ENCODE peak calls at places on chromosomes 16 and 17, in seven cellular contexts. X is A549; I is colonic mucosa; B is psoas muscle; R is spleen; A is sigmoid colon; H is CD8-positive, alpha-beta T cell. G is an unnamed sample. For H3K4me1, the result is how much of the 10 kb centered on the place peaks cover.

GRCh38 chr16:87063543-87063942 is 253.6 kb downstream of the C16orf95 start:
- DNase-seq in X (no peak), I (no peak), B (no peak), R (no peak), A (peak), H (no peak), G (no peak)

GRCh38 chr17:2821868-2822267 is 25.6 kb downstream of the RAP1GAP2 start:
- DNase-seq in X (no peak), I (no peak), B (no peak), R (no peak), A (no peak), H (no peak), G (no peak)

GRCh38 chr17:43740541-43740940 is 18.1 kb downstream of the SOST start:
- DNase-seq in X (no peak), I (no peak), B (no peak), R (no peak), A (no peak), H (no peak), G (no peak)

GRCh38 chr17:15649861-15650391 is 30.4 kb upstream of the FBXW10B start:
- DNase-seq in X (peak), I (peak), B (no peak), R (no peak), A (peak), H (no peak), G (no peak)

GRCh38 chr17:50660042-50660886 is 25.6 kb downstream of the ABCC3 start:
- DNase-seq in X (peak), I (peak), B (no peak), R (no peak), A (no peak), H (no peak), G (peak)

GRCh38 chr17:48791128-48792032 is 25.6 kb downstream of the TTLL6 start:
- DNase-seq in X (peak), I (peak), B (peak), R (no peak), A (peak), H (no peak), G (peak)

GRCh38 chr17:71975331-71975801 is 145.5 kb upstream of the SOX9 start:
- DNase-seq in X (no peak), I (peak), B (peak), R (no peak), A (peak), H (no peak), G (no peak)

GRCh38 chr17:80164185-80164584 is 5.6 kb upstream of the CARD14 start:
- DNase-seq in X (no peak), I (no peak), B (no peak), R (no peak), A (no peak), H (no peak), G (no peak)

GRCh38 chr17:61474235-61474927 is 22.2 kb downstream of the TBX4 start:
- DNase-seq in X (no peak), I (no peak), B (no peak), R (no peak), A (no peak), H (no peak), G (no peak)

GRCh38 chr17:75783803-75784472 is 668 bp upstream of the UNK start:
- DNase-seq in X (no peak), I (no peak), B (peak), R (peak), A (peak), H (peak), G (no peak)

GRCh38 chr17:7435676-7436555 is 681 bp downstream of the TMEM102 start:
- DNase-seq in X (peak), I (peak), B (peak), R (peak), A (no peak), H (peak), G (no peak)

GRCh38 chr17:49371178-49371834 is 9.3 kb upstream of the ZNF652 start:
- DNase-seq in X (no peak), I (no peak), B (no peak), R (no peak), A (peak), H (no peak), G (no peak)

GRCh38 chr16:69166946-69167930 is 19.7 kb upstream of the SNTB2 start:
- DNase-seq in X (no peak), I (no peak), B (no peak), R (no peak), A (peak), H (no peak), G (no peak)

GRCh38 chr16:82756283-82756599 is 129.5 kb downstream of the CDH13 start:
- DNase-seq in X (no peak), I (no peak), B (no peak), R (no peak), A (no peak), H (no peak), G (no peak)

GRCh38 chr17:33292981-33293867 is at the start of gene ASIC2:
- DNase-seq in X (peak), I (peak), B (no peak), R (peak), A (no peak), H (no peak), G (peak)

GRCh38 chr17:67058036-67058435 is 13.7 kb downstream of the CACNG1 start:
- DNase-seq in X (no peak), I (peak), B (no peak), R (peak), A (no peak), H (no peak), G (no peak)

GRCh38 chr16:29922986-29923501 is 3.0 kb downstream of the KCTD13 start:
- DNase-seq in X (no peak), I (no peak), B (no peak), R (no peak), A (peak), H (no peak), G (no peak)

GRCh38 chr16:66940236-66940635 is 4.9 kb downstream of the CES2 start:
- DNase-seq in X (no peak), I (no peak), B (peak), R (no peak), A (no peak), H (no peak), G (no peak)

GRCh38 chr17:73192219-73192893 is 499 bp upstream of the COG1 start:
- DNase-seq in X (peak), I (peak), B (peak), R (peak), A (peak), H (peak), G (peak)

GRCh38 chr17:73187203-73187769 is 5.6 kb upstream of the COG1 start:
- DNase-seq in X (peak), I (peak), B (no peak), R (no peak), A (no peak), H (no peak), G (no peak)

GRCh38 chr17:73188011-73188410 is 4.8 kb upstream of the COG1 start:
- DNase-seq in X (no peak), I (no peak), B (no peak), R (no peak), A (no peak), H (no peak), G (no peak)

GRCh38 chr17:73191443-73192218 is 1.2 kb upstream of the COG1 start:
- DNase-seq in X (peak), I (peak), B (peak), R (no peak), A (peak), H (peak), G (peak)

DNA sequence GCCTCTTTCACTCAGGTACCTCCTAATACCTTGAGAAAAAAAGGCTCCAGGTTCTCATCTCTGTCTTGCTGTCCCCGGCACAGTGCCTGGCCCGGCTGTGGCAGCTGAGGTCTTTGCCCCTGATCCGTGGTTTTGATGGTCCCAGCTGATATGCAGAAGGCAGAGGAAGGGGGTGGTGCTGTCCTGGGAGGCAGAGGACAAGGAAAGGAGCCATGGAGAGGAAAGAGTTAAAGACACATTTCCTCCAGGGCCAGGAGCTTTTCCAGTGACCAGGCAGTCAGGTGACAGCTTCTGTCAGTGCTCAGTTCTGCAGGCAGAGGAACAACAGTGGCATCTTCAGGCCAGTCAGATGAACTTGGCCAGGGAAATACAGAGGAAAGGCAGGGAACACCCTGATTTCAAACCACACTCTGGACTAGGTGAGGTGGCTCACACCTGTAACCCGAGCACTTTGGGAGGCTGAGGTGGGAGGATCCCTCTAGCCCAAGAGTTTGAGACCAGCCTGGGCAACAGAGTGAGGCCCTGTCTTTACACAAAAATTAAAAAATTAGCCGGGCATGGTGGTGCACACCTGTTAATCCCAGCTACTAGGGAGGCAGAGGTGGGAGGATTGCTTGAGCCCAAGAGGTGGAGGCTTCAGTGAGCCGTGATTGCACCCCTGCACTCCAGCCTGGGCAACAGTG is 3.3 kb upstream of the COG1 start:
- DNase-seq in X (peak), I (no peak), B (no peak), R (no peak), A (no peak), H (no peak), G (peak)
- TF ChIP-seq CTCF in X (peak), I (peak), B (peak), R (no peak), A (no peak), H (no peak), G (peak)

GRCh38 chr16:1942810-1943726 is at the start of gene MSRB1:
- DNase-seq in X (peak), I (peak), B (peak), R (peak), A (peak), H (peak), G (peak)

GRCh38 chr16:1938910-1939309 is 4.1 kb downstream of the MSRB1 start:
- DNase-seq in X (no peak), I (no peak), B (no peak), R (no peak), A (no peak), H (no peak), G (no peak)

GRCh38 chr16:1941924-1942809 is 832 bp downstream of the MSRB1 start:
- DNase-seq in X (no peak), I (peak), B (no peak), R (peak), A (peak), H (no peak), G (no peak)

GRCh38 chr16:1940273-1941161 is 2.5 kb downstream of the MSRB1 start:
- DNase-seq in X (no peak), I (peak), B (no peak), R (no peak), A (no peak), H (no peak), G (no peak)

GRCh38 chr16:1941162-1941923 is 1.7 kb downstream of the MSRB1 start:
- DNase-seq in X (no peak), I (peak), B (peak), R (no peak), A (no peak), H (no peak), G (no peak)
- H3K4me3 ChIP-seq in X (peak), I (no peak), B (peak), R (peak), A (peak), H (no peak), G (no peak)

DNA sequence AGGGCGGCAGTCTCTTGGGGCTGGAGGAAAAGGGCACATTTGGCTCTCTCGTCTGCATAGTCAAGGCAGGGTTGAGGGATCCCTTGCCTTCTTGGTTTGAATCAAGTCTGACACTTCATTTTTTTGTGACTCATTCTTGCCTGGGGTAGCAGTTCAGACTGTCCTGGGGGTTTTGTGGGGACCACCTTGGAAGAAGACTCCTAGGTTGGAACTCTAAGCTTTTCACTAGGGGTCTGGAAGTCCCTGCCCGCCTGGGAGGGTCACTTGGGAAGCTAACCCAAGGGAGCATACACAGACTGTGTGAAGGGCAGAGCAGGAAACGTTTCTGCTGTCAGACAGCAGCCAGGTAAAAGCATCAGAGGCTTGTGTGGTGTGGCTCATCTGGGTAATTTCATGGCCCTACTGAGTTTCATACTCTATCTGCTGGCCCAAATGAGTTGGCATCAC is 11.2 kb downstream of the YPEL2 start:
- DNase-seq in X (no peak), I (no peak), B (no peak), R (peak), A (no peak), H (no peak), G (no peak)
- H3K4me1 ChIP-seq in X (under half), I (under half), B (half or more), R (half or more), A (half or more), H (under half), G (under half)

GRCh38 chr17:73378974-73379470 is 67.2 kb upstream of the CDC42EP4 start:
- DNase-seq in X (no peak), I (no peak), B (no peak), R (no peak), A (no peak), H (no peak), G (no peak)
- TF ChIP-seq CTCF in X (no peak), I (no peak), B (no peak), R (no peak), A (no peak), H (no peak), G (no peak)

GRCh38 chr16:85227262-85227923 is 115.1 kb upstream of the CIBAR2 start:
- DNase-seq in X (no peak), I (no peak), B (no peak), R (no peak), A (peak), H (no peak), G (peak)
- H3K4me3 ChIP-seq in X (no peak), I (no peak), B (no peak), R (no peak), A (no peak), H (no peak), G (peak)

DNA sequence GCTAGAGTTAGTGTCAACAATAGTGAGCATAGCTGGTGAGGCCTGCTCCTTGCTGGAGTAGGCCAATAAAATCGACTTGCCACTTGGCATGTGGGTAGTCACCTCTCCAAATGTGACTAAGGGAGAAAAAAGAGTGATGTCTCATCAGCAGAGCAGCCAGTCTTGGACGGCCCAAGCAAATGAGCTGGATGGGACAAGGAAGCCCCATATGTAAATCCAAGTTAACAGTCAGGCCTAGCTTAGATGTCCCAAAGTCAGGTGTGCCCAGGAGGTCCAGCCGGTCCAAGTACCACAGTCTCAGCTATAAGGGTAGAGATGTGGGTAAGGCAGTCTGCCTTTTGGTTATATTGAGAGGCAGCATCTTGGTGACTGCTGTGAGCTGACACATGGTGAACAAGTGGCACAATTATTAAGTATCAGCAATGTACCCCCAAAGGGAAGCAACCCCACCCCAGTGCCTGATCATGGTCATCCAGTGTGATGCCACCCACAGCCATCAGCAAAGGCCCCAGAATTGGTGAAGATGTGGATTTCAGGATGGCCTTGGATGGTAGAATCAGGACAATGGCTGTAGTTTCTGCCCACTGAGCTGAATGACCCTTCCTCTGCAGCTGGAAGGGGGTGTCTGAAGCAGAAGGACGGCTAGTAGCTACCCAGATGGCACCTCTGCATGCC is 83.4 kb downstream of the TNFRSF13B start:
- DNase-seq in X (no peak), I (no peak), B (no peak), R (peak), A (no peak), H (no peak), G (no peak)
- H3K4me1 ChIP-seq in X (under half), I (under half), B (under half), R (under half), A (under half), H (under half), G (under half)

GRCh38 chr17:57833597-57833939 is 16.3 kb downstream of the MRPS23 start:
- DNase-seq in X (no peak), I (no peak), B (no peak), R (no peak), A (no peak), H (no peak), G (no peak)
- TF ChIP-seq CTCF in X (no peak), I (peak), B (peak), R (no peak), A (peak), H (peak), G (no peak)

G was measured in BE2C.